ENCODE peak calls at places on chromosomes 11 and 22, in seven cellular contexts. One of them, this sample, is unnamed.

GRCh38 chr22:20509344-20510047 is 2.1 kb downstream of the MED15 start:
- DNase-seq in pancreas: peak
- DNase-seq in effector memory CD8-positive, alpha-beta T cell: no peak
- DNase-seq in GM23338: peak
- DNase-seq in NAMALWA: peak
- DNase-seq in germinal center: peak
- DNase-seq in T-helper 22 cell: peak
- DNase-seq in this sample: peak

GRCh38 chr11:2686360-2687222 is 13.2 kb downstream of the KCNQ1OT1 start:
- DNase-seq in pancreas: no peak
- DNase-seq in effector memory CD8-positive, alpha-beta T cell: no peak
- DNase-seq in GM23338: no peak
- DNase-seq in NAMALWA: no peak
- DNase-seq in germinal center: no peak
- DNase-seq in T-helper 22 cell: no peak
- DNase-seq in this sample: no peak

GRCh38 chr22:43079742-43080141 is 9.4 kb downstream of the TTLL1 start:
- DNase-seq in pancreas: no peak
- DNase-seq in effector memory CD8-positive, alpha-beta T cell: no peak
- DNase-seq in GM23338: no peak
- DNase-seq in NAMALWA: no peak
- DNase-seq in germinal center: no peak
- DNase-seq in T-helper 22 cell: no peak
- DNase-seq in this sample: no peak

GRCh38 chr11:115919341-115920086 is 415.3 kb upstream of the CADM1 start:
- DNase-seq in pancreas: no peak
- DNase-seq in effector memory CD8-positive, alpha-beta T cell: no peak
- DNase-seq in GM23338: no peak
- DNase-seq in NAMALWA: no peak
- DNase-seq in germinal center: no peak
- DNase-seq in T-helper 22 cell: no peak
- DNase-seq in this sample: peak

GRCh38 chr11:62976109-62976508 is 8.7 kb downstream of the SLC22A6 start:
- DNase-seq in pancreas: no peak
- DNase-seq in effector memory CD8-positive, alpha-beta T cell: no peak
- DNase-seq in GM23338: peak
- DNase-seq in NAMALWA: peak
- DNase-seq in germinal center: peak
- DNase-seq in T-helper 22 cell: no peak
- DNase-seq in this sample: no peak

GRCh38 chr11:120482149-120482548 is 29.4 kb upstream of the GRIK4 start:
- DNase-seq in pancreas: no peak
- DNase-seq in effector memory CD8-positive, alpha-beta T cell: no peak
- DNase-seq in GM23338: no peak
- DNase-seq in NAMALWA: no peak
- DNase-seq in germinal center: no peak
- DNase-seq in T-helper 22 cell: no peak
- DNase-seq in this sample: no peak

GRCh38 chr11:62266558-62266957 is 3.4 kb upstream of the SCGB2A2 start:
- DNase-seq in pancreas: no peak
- DNase-seq in effector memory CD8-positive, alpha-beta T cell: no peak
- DNase-seq in GM23338: no peak
- DNase-seq in NAMALWA: no peak
- DNase-seq in germinal center: no peak
- DNase-seq in T-helper 22 cell: no peak
- DNase-seq in this sample: peak

GRCh38 chr11:134120143-134120850 is 51.4 kb downstream of the JAM3 start:
- DNase-seq in pancreas: no peak
- DNase-seq in effector memory CD8-positive, alpha-beta T cell: no peak
- DNase-seq in GM23338: no peak
- DNase-seq in NAMALWA: no peak
- DNase-seq in germinal center: no peak
- DNase-seq in T-helper 22 cell: no peak
- DNase-seq in this sample: peak

GRCh38 chr11:72239296-72239848 is 4.6 kb downstream of the PHOX2A start:
- DNase-seq in pancreas: no peak
- DNase-seq in effector memory CD8-positive, alpha-beta T cell: no peak
- DNase-seq in GM23338: peak
- DNase-seq in NAMALWA: no peak
- DNase-seq in germinal center: no peak
- DNase-seq in T-helper 22 cell: no peak
- DNase-seq in this sample: no peak

GRCh38 chr11:74000770-74001169 is 8.1 kb downstream of the UCP3 start:
- DNase-seq in pancreas: no peak
- DNase-seq in effector memory CD8-positive, alpha-beta T cell: no peak
- DNase-seq in GM23338: no peak
- DNase-seq in NAMALWA: no peak
- DNase-seq in germinal center: no peak
- DNase-seq in T-helper 22 cell: no peak
- DNase-seq in this sample: no peak

GRCh38 chr11:11895672-11896071 is 53.9 kb downstream of the USP47 start:
- DNase-seq in pancreas: no peak
- DNase-seq in effector memory CD8-positive, alpha-beta T cell: no peak
- DNase-seq in GM23338: no peak
- DNase-seq in NAMALWA: peak
- DNase-seq in germinal center: no peak
- DNase-seq in T-helper 22 cell: no peak
- DNase-seq in this sample: no peak

GRCh38 chr11:58222730-58223129 is 6.0 kb downstream of the OR10Q1 start:
- DNase-seq in pancreas: no peak
- DNase-seq in effector memory CD8-positive, alpha-beta T cell: no peak
- DNase-seq in GM23338: no peak
- DNase-seq in NAMALWA: no peak
- DNase-seq in germinal center: no peak
- DNase-seq in T-helper 22 cell: no peak
- DNase-seq in this sample: no peak

GRCh38 chr11:98740335-98740734 is 280.4 kb upstream of the CNTN5 start:
- DNase-seq in pancreas: no peak
- DNase-seq in effector memory CD8-positive, alpha-beta T cell: no peak
- DNase-seq in GM23338: no peak
- DNase-seq in NAMALWA: no peak
- DNase-seq in germinal center: no peak
- DNase-seq in T-helper 22 cell: no peak
- DNase-seq in this sample: no peak

GRCh38 chr11:1513326-1514296 is 27.0 kb upstream of the MOB2 start:
- DNase-seq in pancreas: no peak
- DNase-seq in effector memory CD8-positive, alpha-beta T cell: no peak
- DNase-seq in GM23338: no peak
- DNase-seq in NAMALWA: no peak
- DNase-seq in germinal center: no peak
- DNase-seq in T-helper 22 cell: no peak
- DNase-seq in this sample: no peak

GRCh38 chr11:28384418-28384817 is 276.2 kb downstream of the METTL15 start:
- DNase-seq in pancreas: no peak
- DNase-seq in effector memory CD8-positive, alpha-beta T cell: no peak
- DNase-seq in GM23338: no peak
- DNase-seq in NAMALWA: no peak
- DNase-seq in germinal center: no peak
- DNase-seq in T-helper 22 cell: no peak
- DNase-seq in this sample: peak

GRCh38 chr11:118342503-118343161 is at the start of gene CD3D:
- DNase-seq in pancreas: no peak
- DNase-seq in effector memory CD8-positive, alpha-beta T cell: peak
- DNase-seq in GM23338: peak
- DNase-seq in NAMALWA: no peak
- DNase-seq in germinal center: no peak
- DNase-seq in T-helper 22 cell: peak
- DNase-seq in this sample: no peak

GRCh38 chr11:27611946-27612455 is 88.3 kb downstream of the BDNF start:
- DNase-seq in pancreas: no peak
- DNase-seq in effector memory CD8-positive, alpha-beta T cell: no peak
- DNase-seq in GM23338: no peak
- DNase-seq in NAMALWA: no peak
- DNase-seq in germinal center: no peak
- DNase-seq in T-helper 22 cell: no peak
- DNase-seq in this sample: no peak

GRCh38 chr11:115464269-115464668 is 39.9 kb downstream of the CADM1 start:
- DNase-seq in pancreas: no peak
- DNase-seq in effector memory CD8-positive, alpha-beta T cell: no peak
- DNase-seq in GM23338: no peak
- DNase-seq in NAMALWA: no peak
- DNase-seq in germinal center: no peak
- DNase-seq in T-helper 22 cell: no peak
- DNase-seq in this sample: no peak

GRCh38 chr11:866481-866880 is 23.8 kb downstream of the TSPAN4 start:
- DNase-seq in pancreas: no peak
- DNase-seq in effector memory CD8-positive, alpha-beta T cell: no peak
- DNase-seq in GM23338: no peak
- DNase-seq in NAMALWA: no peak
- DNase-seq in germinal center: no peak
- DNase-seq in T-helper 22 cell: no peak
- DNase-seq in this sample: no peak

GRCh38 chr11:43818220-43818619 is 62.4 kb upstream of the ALKBH3 start:
- DNase-seq in pancreas: no peak
- DNase-seq in effector memory CD8-positive, alpha-beta T cell: no peak
- DNase-seq in GM23338: no peak
- DNase-seq in NAMALWA: no peak
- DNase-seq in germinal center: no peak
- DNase-seq in T-helper 22 cell: no peak
- DNase-seq in this sample: no peak

GRCh38 chr11:62145261-62145871 is 21.6 kb downstream of the INCENP start:
- DNase-seq in pancreas: peak
- DNase-seq in effector memory CD8-positive, alpha-beta T cell: no peak
- DNase-seq in GM23338: no peak
- DNase-seq in NAMALWA: no peak
- DNase-seq in germinal center: no peak
- DNase-seq in T-helper 22 cell: no peak
- DNase-seq in this sample: no peak

GRCh38 chr11:45456686-45457085 is 170.5 kb upstream of the SYT13 start:
- DNase-seq in pancreas: no peak
- DNase-seq in effector memory CD8-positive, alpha-beta T cell: no peak
- DNase-seq in GM23338: no peak
- DNase-seq in NAMALWA: no peak
- DNase-seq in germinal center: no peak
- DNase-seq in T-helper 22 cell: no peak
- DNase-seq in this sample: no peak

GRCh38 chr11:118604566-118604965 is 2.8 kb upstream of the PHLDB1 start:
- DNase-seq in pancreas: no peak
- DNase-seq in effector memory CD8-positive, alpha-beta T cell: no peak
- DNase-seq in GM23338: no peak
- DNase-seq in NAMALWA: no peak
- DNase-seq in germinal center: no peak
- DNase-seq in T-helper 22 cell: no peak
- DNase-seq in this sample: no peak

GRCh38 chr11:34358258-34358665 is 452 bp upstream of the ABTB2 start:
- DNase-seq in pancreas: peak
- DNase-seq in effector memory CD8-positive, alpha-beta T cell: no peak
- DNase-seq in GM23338: peak
- DNase-seq in NAMALWA: no peak
- DNase-seq in germinal center: no peak
- DNase-seq in T-helper 22 cell: no peak
- DNase-seq in this sample: no peak

GRCh38 chr11:116110356-116110755 is 606.1 kb upstream of the CADM1 start:
- DNase-seq in pancreas: no peak
- DNase-seq in effector memory CD8-positive, alpha-beta T cell: no peak
- DNase-seq in GM23338: no peak
- DNase-seq in NAMALWA: no peak
- DNase-seq in germinal center: no peak
- DNase-seq in T-helper 22 cell: no peak
- DNase-seq in this sample: no peak

GRCh38 chr11:8080674-8081590 is at the start of gene TUB:
- DNase-seq in pancreas: no peak
- DNase-seq in effector memory CD8-positive, alpha-beta T cell: no peak
- DNase-seq in GM23338: peak
- DNase-seq in NAMALWA: no peak
- DNase-seq in germinal center: no peak
- DNase-seq in T-helper 22 cell: no peak
- DNase-seq in this sample: no peak

GRCh38 chr11:107998761-107999160 is 9.9 kb upstream of the CUL5 start:
- DNase-seq in pancreas: no peak
- DNase-seq in effector memory CD8-positive, alpha-beta T cell: no peak
- DNase-seq in GM23338: no peak
- DNase-seq in NAMALWA: no peak
- DNase-seq in germinal center: no peak
- DNase-seq in T-helper 22 cell: no peak
- DNase-seq in this sample: no peak